ENCODE peak calls at places on chromosomes 16 and 17, in ten cellular contexts. Q, M, N, Z, B, K, P, Y, J and T are unnamed samples.

GRCh38 chr16:55506708-55507107 is 2.2 kb upstream of the LPCAT2 start:
- DNase-seq in Q (no peak), M (no peak), N (no peak), Z (no peak), B (no peak), K (no peak), P (no peak), Y (no peak), J (no peak), T (no peak)

GRCh38 chr16:72898216-72898825 is 149.6 kb downstream of the ZFHX3 start:
- DNase-seq in Q (no peak), M (no peak), N (no peak), Z (no peak), B (no peak), K (no peak), P (no peak), Y (no peak), J (no peak), T (no peak)

GRCh38 chr17:45117848-45118646 is 14.3 kb downstream of the PLCD3 start:
- DNase-seq in Q (no peak), M (no peak), N (no peak), Z (no peak), B (no peak), K (no peak), P (no peak), Y (no peak), J (no peak), T (no peak)

GRCh38 chr17:42002175-42002791 is 15.0 kb downstream of the DNAJC7 start:
- DNase-seq in Q (no peak), M (no peak), N (no peak), Z (no peak), B (no peak), K (no peak), P (no peak), Y (no peak), J (no peak), T (no peak)

GRCh38 chr17:60604686-60605334 is 4.8 kb downstream of the PPM1D start:
- DNase-seq in Q (no peak), M (no peak), N (no peak), Z (no peak), B (peak; percentile 52), K (no peak), P (no peak), Y (peak; percentile 70), J (no peak), T (no peak)

GRCh38 chr17:50331085-50331791 is 14.7 kb upstream of the XYLT2 start:
- DNase-seq in Q (no peak), M (no peak), N (no peak), Z (no peak), B (no peak), K (no peak), P (peak; percentile 63), Y (peak; percentile 90), J (no peak), T (no peak)

GRCh38 chr17:15463363-15463762 is 4.1 kb downstream of the CDRT4 start:
- DNase-seq in Q (no peak), M (no peak), N (no peak), Z (no peak), B (no peak), K (peak; percentile 15), P (no peak), Y (peak; percentile 46), J (no peak), T (no peak)

GRCh38 chr16:34802396-34802795 is 1343.0 kb downstream of the TP53TG3F start:
- DNase-seq in Q (no peak), M (no peak), N (no peak), Z (no peak), B (no peak), K (no peak), P (no peak), Y (no peak), J (no peak), T (no peak)

GRCh38 chr16:58515125-58515870 is at the start of gene SETD6:
- DNase-seq in Q (peak; percentile 97), M (peak; percentile 85), N (peak; percentile 46), Z (peak; percentile 93), B (peak; percentile 71), K (peak; percentile 94), P (peak; percentile 85), Y (peak; percentile 83), J (peak; percentile 87), T (peak; percentile 38)

GRCh38 chr17:33522623-33523022 is 229.5 kb upstream of the ASIC2 start:
- DNase-seq in Q (no peak), M (no peak), N (no peak), Z (no peak), B (no peak), K (no peak), P (no peak), Y (no peak), J (no peak), T (no peak)

GRCh38 chr17:8664426-8665105 is 34.0 kb upstream of the MYH10 start:
- DNase-seq in Q (no peak), M (no peak), N (no peak), Z (no peak), B (no peak), K (no peak), P (no peak), Y (no peak), J (no peak), T (no peak)

GRCh38 chr16:3214904-3215600 is 19.9 kb downstream of the ZNF200 start:
- DNase-seq in Q (peak; percentile 20), M (peak; percentile 32), N (no peak), Z (no peak), B (no peak), K (no peak), P (peak; percentile 69), Y (no peak), J (no peak), T (no peak)

GRCh38 chr17:62899349-62899748 is 66.7 kb upstream of the TANC2 start:
- DNase-seq in Q (no peak), M (no peak), N (no peak), Z (no peak), B (no peak), K (no peak), P (no peak), Y (no peak), J (no peak), T (no peak)

GRCh38 chr17:6498798-6499540 is 54.7 kb downstream of the PIMREG start:
- DNase-seq in Q (peak; percentile 58), M (no peak), N (no peak), Z (no peak), B (no peak), K (no peak), P (no peak), Y (no peak), J (no peak), T (no peak)

GRCh38 chr16:55001931-55002330 is 71.3 kb downstream of the IRX5 start:
- DNase-seq in Q (peak; percentile 4), M (no peak), N (no peak), Z (no peak), B (no peak), K (no peak), P (no peak), Y (no peak), J (no peak), T (no peak)

GRCh38 chr17:48540213-48540612 is 4.7 kb downstream of the HOXB2 start:
- DNase-seq in Q (no peak), M (no peak), N (no peak), Z (no peak), B (no peak), K (no peak), P (no peak), Y (peak; percentile 36), J (no peak), T (no peak)

GRCh38 chr17:7886227-7887037 is 2.2 kb upstream of the CHD3 start:
- DNase-seq in Q (peak; percentile 92), M (peak; percentile 68), N (no peak), Z (peak; percentile 70), B (no peak), K (peak; percentile 36), P (peak; percentile 67), Y (peak; percentile 30), J (peak; percentile 86), T (no peak)

GRCh38 chr17:80499961-80500665 is 23.7 kb upstream of the NPTX1 start:
- DNase-seq in Q (no peak), M (no peak), N (no peak), Z (no peak), B (no peak), K (no peak), P (no peak), Y (no peak), J (no peak), T (no peak)

GRCh38 chr16:78434401-78434800 is 334.9 kb downstream of the WWOX start:
- DNase-seq in Q (no peak), M (no peak), N (no peak), Z (no peak), B (no peak), K (no peak), P (no peak), Y (no peak), J (no peak), T (no peak)

GRCh38 chr16:67302076-67302475 is 22.7 kb downstream of the PLEKHG4 start:
- DNase-seq in Q (peak; percentile 80), M (no peak), N (no peak), Z (no peak), B (no peak), K (no peak), P (no peak), Y (no peak), J (no peak), T (no peak)

GRCh38 chr16:11570258-11570657 is 16.5 kb downstream of the LITAF start:
- DNase-seq in Q (no peak), M (no peak), N (no peak), Z (no peak), B (no peak), K (no peak), P (no peak), Y (no peak), J (no peak), T (no peak)